ENCODE peak calls at places on chromosomes 1 and 21, in eight cellular contexts. One of them, this sample, is unnamed.

GRCh38 chr1:211722277-211723175 is 47.1 kb upstream of the NEK2 start:
- DNase-seq in progenitor cell of endocrine pancreas: no peak
- DNase-seq in CD8-positive, alpha-beta T cell: no peak
- DNase-seq in GM10248: no peak
- DNase-seq in brain microvascular endothelial cell: no peak
- DNase-seq in testis: no peak
- DNase-seq in suprapubic skin: no peak
- DNase-seq in Calu3: no peak
- DNase-seq in this sample: no peak

GRCh38 chr1:177118901-177119300 is 45.6 kb downstream of the ASTN1 start:
- DNase-seq in brain microvascular endothelial cell: no peak
- DNase-seq in testis: no peak
- DNase-seq in GM10248: no peak
- DNase-seq in suprapubic skin: no peak
- DNase-seq in CD8-positive, alpha-beta T cell: no peak
- DNase-seq in Calu3: no peak
- DNase-seq in progenitor cell of endocrine pancreas: no peak
- DNase-seq in this sample: no peak

GRCh38 chr21:42312626-42313104 is 2.5 kb downstream of the TFF3 start:
- DNase-seq in brain microvascular endothelial cell: no peak
- DNase-seq in GM10248: no peak
- DNase-seq in CD8-positive, alpha-beta T cell: no peak
- DNase-seq in testis: no peak
- DNase-seq in progenitor cell of endocrine pancreas: no peak
- DNase-seq in Calu3: no peak
- DNase-seq in suprapubic skin: no peak
- DNase-seq in this sample: no peak

GRCh38 chr1:185096531-185096930 is 51.2 kb downstream of the RNF2 start:
- DNase-seq in GM10248: no peak
- DNase-seq in Calu3: no peak
- DNase-seq in brain microvascular endothelial cell: no peak
- DNase-seq in suprapubic skin: no peak
- DNase-seq in progenitor cell of endocrine pancreas: no peak
- DNase-seq in CD8-positive, alpha-beta T cell: no peak
- DNase-seq in testis: no peak
- DNase-seq in this sample: no peak

GRCh38 chr1:168945870-168946269 is 160.6 kb upstream of the ATP1B1 start:
- DNase-seq in testis: peak
- DNase-seq in CD8-positive, alpha-beta T cell: no peak
- DNase-seq in progenitor cell of endocrine pancreas: no peak
- DNase-seq in brain microvascular endothelial cell: peak
- DNase-seq in GM10248: no peak
- DNase-seq in suprapubic skin: no peak
- DNase-seq in Calu3: peak
- DNase-seq in this sample: no peak

GRCh38 chr1:198168180-198168579 is 11.4 kb downstream of the NEK7 start:
- DNase-seq in progenitor cell of endocrine pancreas: no peak
- DNase-seq in brain microvascular endothelial cell: peak
- DNase-seq in suprapubic skin: no peak
- DNase-seq in GM10248: no peak
- DNase-seq in CD8-positive, alpha-beta T cell: no peak
- DNase-seq in testis: no peak
- DNase-seq in Calu3: no peak
- DNase-seq in this sample: no peak

GRCh38 chr1:2108213-2108876 is 58.1 kb downstream of the PRKCZ start:
- DNase-seq in GM10248: no peak
- DNase-seq in Calu3: no peak
- DNase-seq in testis: no peak
- DNase-seq in brain microvascular endothelial cell: peak
- DNase-seq in suprapubic skin: no peak
- DNase-seq in CD8-positive, alpha-beta T cell: no peak
- DNase-seq in progenitor cell of endocrine pancreas: no peak
- DNase-seq in this sample: peak

GRCh38 chr1:243354511-243355153 is 98.8 kb downstream of the SDCCAG8 start:
- DNase-seq in testis: no peak
- DNase-seq in progenitor cell of endocrine pancreas: no peak
- DNase-seq in CD8-positive, alpha-beta T cell: no peak
- DNase-seq in suprapubic skin: no peak
- DNase-seq in brain microvascular endothelial cell: no peak
- DNase-seq in GM10248: peak
- DNase-seq in Calu3: no peak
- DNase-seq in this sample: no peak

GRCh38 chr21:31235671-31236450 is 108.2 kb downstream of the TIAM1 start:
- DNase-seq in testis: no peak
- DNase-seq in suprapubic skin: no peak
- DNase-seq in CD8-positive, alpha-beta T cell: no peak
- DNase-seq in progenitor cell of endocrine pancreas: no peak
- DNase-seq in brain microvascular endothelial cell: peak
- DNase-seq in Calu3: no peak
- DNase-seq in GM10248: no peak
- DNase-seq in this sample: no peak

GRCh38 chr1:1442069-1442770 is 6.7 kb downstream of the VWA1 start:
- DNase-seq in brain microvascular endothelial cell: no peak
- DNase-seq in testis: no peak
- DNase-seq in GM10248: no peak
- DNase-seq in progenitor cell of endocrine pancreas: no peak
- DNase-seq in CD8-positive, alpha-beta T cell: no peak
- DNase-seq in suprapubic skin: no peak
- DNase-seq in Calu3: no peak
- DNase-seq in this sample: no peak

GRCh38 chr1:226305184-226305583 is 3.8 kb downstream of the LIN9 start:
- DNase-seq in progenitor cell of endocrine pancreas: no peak
- DNase-seq in CD8-positive, alpha-beta T cell: no peak
- DNase-seq in testis: no peak
- DNase-seq in GM10248: no peak
- DNase-seq in brain microvascular endothelial cell: no peak
- DNase-seq in suprapubic skin: no peak
- DNase-seq in Calu3: no peak
- DNase-seq in this sample: no peak

GRCh38 chr1:228488107-228488817 is 1.1 kb downstream of the RNF187 start:
- DNase-seq in GM10248: peak
- DNase-seq in Calu3: no peak
- DNase-seq in CD8-positive, alpha-beta T cell: no peak
- DNase-seq in progenitor cell of endocrine pancreas: no peak
- DNase-seq in brain microvascular endothelial cell: no peak
- DNase-seq in testis: no peak
- DNase-seq in suprapubic skin: no peak
- DNase-seq in this sample: no peak

GRCh38 chr1:183191833-183192232 is 5.8 kb downstream of the LAMC2 start:
- DNase-seq in GM10248: no peak
- DNase-seq in brain microvascular endothelial cell: peak
- DNase-seq in CD8-positive, alpha-beta T cell: no peak
- DNase-seq in Calu3: no peak
- DNase-seq in progenitor cell of endocrine pancreas: no peak
- DNase-seq in testis: no peak
- DNase-seq in suprapubic skin: no peak
- DNase-seq in this sample: no peak

GRCh38 chr1:169100208-169100882 is 6.1 kb upstream of the ATP1B1 start:
- DNase-seq in CD8-positive, alpha-beta T cell: no peak
- DNase-seq in testis: no peak
- DNase-seq in suprapubic skin: no peak
- DNase-seq in brain microvascular endothelial cell: no peak
- DNase-seq in progenitor cell of endocrine pancreas: no peak
- DNase-seq in Calu3: no peak
- DNase-seq in GM10248: no peak
- DNase-seq in this sample: no peak

GRCh38 chr1:145872421-145872891 is 13.2 kb downstream of the ANKRD35 start:
- DNase-seq in progenitor cell of endocrine pancreas: no peak
- DNase-seq in suprapubic skin: peak
- DNase-seq in brain microvascular endothelial cell: no peak
- DNase-seq in GM10248: no peak
- DNase-seq in CD8-positive, alpha-beta T cell: no peak
- DNase-seq in testis: peak
- DNase-seq in Calu3: no peak
- DNase-seq in this sample: no peak

GRCh38 chr21:42199488-42200463 is 19.2 kb upstream of the ABCG1 start:
- DNase-seq in suprapubic skin: no peak
- DNase-seq in testis: peak
- DNase-seq in Calu3: no peak
- DNase-seq in progenitor cell of endocrine pancreas: no peak
- DNase-seq in CD8-positive, alpha-beta T cell: peak
- DNase-seq in brain microvascular endothelial cell: peak
- DNase-seq in GM10248: no peak
- DNase-seq in this sample: no peak

GRCh38 chr1:41416552-41417334 is 55.5 kb downstream of the FOXO6 start:
- DNase-seq in progenitor cell of endocrine pancreas: peak
- DNase-seq in GM10248: peak
- DNase-seq in CD8-positive, alpha-beta T cell: peak
- DNase-seq in brain microvascular endothelial cell: peak
- DNase-seq in suprapubic skin: no peak
- DNase-seq in Calu3: peak
- DNase-seq in testis: peak
- DNase-seq in this sample: peak

GRCh38 chr1:73943270-73943669 is 254.7 kb downstream of the LRRIQ3 start:
- DNase-seq in progenitor cell of endocrine pancreas: no peak
- DNase-seq in suprapubic skin: no peak
- DNase-seq in CD8-positive, alpha-beta T cell: no peak
- DNase-seq in testis: no peak
- DNase-seq in Calu3: no peak
- DNase-seq in GM10248: no peak
- DNase-seq in brain microvascular endothelial cell: no peak
- DNase-seq in this sample: no peak

GRCh38 chr1:3614755-3615742 is 3.7 kb upstream of the MEGF6 start:
- DNase-seq in suprapubic skin: no peak
- DNase-seq in testis: peak
- DNase-seq in Calu3: peak
- DNase-seq in GM10248: no peak
- DNase-seq in CD8-positive, alpha-beta T cell: peak
- DNase-seq in progenitor cell of endocrine pancreas: no peak
- DNase-seq in brain microvascular endothelial cell: no peak
- DNase-seq in this sample: peak

GRCh38 chr1:203795382-203796222 is at the start of the genes ZBED6 and ZC3H11A:
- DNase-seq in suprapubic skin: peak
- DNase-seq in Calu3: peak
- DNase-seq in brain microvascular endothelial cell: peak
- DNase-seq in testis: peak
- DNase-seq in progenitor cell of endocrine pancreas: peak
- DNase-seq in GM10248: peak
- DNase-seq in CD8-positive, alpha-beta T cell: peak
- DNase-seq in this sample: peak

GRCh38 chr1:35115459-35116383 is 36.5 kb downstream of the ZMYM1 start:
- DNase-seq in CD8-positive, alpha-beta T cell: no peak
- DNase-seq in progenitor cell of endocrine pancreas: no peak
- DNase-seq in testis: no peak
- DNase-seq in Calu3: no peak
- DNase-seq in suprapubic skin: no peak
- DNase-seq in brain microvascular endothelial cell: peak
- DNase-seq in GM10248: no peak
- DNase-seq in this sample: no peak

GRCh38 chr1:181898773-181899172 is 162.7 kb downstream of the ZNF648 start:
- DNase-seq in testis: no peak
- DNase-seq in CD8-positive, alpha-beta T cell: no peak
- DNase-seq in GM10248: no peak
- DNase-seq in progenitor cell of endocrine pancreas: no peak
- DNase-seq in brain microvascular endothelial cell: no peak
- DNase-seq in suprapubic skin: no peak
- DNase-seq in Calu3: no peak
- DNase-seq in this sample: no peak

GRCh38 chr1:100584761-100585745 is 47.1 kb downstream of the GPR88 start:
- DNase-seq in GM10248: no peak
- DNase-seq in progenitor cell of endocrine pancreas: no peak
- DNase-seq in testis: peak
- DNase-seq in CD8-positive, alpha-beta T cell: no peak
- DNase-seq in suprapubic skin: no peak
- DNase-seq in Calu3: peak
- DNase-seq in brain microvascular endothelial cell: no peak
- DNase-seq in this sample: no peak

GRCh38 chr1:172600615-172601014 is 58.3 kb upstream of the FASLG start:
- DNase-seq in GM10248: no peak
- DNase-seq in CD8-positive, alpha-beta T cell: no peak
- DNase-seq in progenitor cell of endocrine pancreas: no peak
- DNase-seq in brain microvascular endothelial cell: no peak
- DNase-seq in suprapubic skin: no peak
- DNase-seq in Calu3: no peak
- DNase-seq in testis: no peak
- DNase-seq in this sample: no peak

GRCh38 chr1:158022554-158023278 is 29.3 kb downstream of the KIRREL1 start:
- DNase-seq in brain microvascular endothelial cell: no peak
- DNase-seq in progenitor cell of endocrine pancreas: no peak
- DNase-seq in Calu3: no peak
- DNase-seq in CD8-positive, alpha-beta T cell: no peak
- DNase-seq in GM10248: no peak
- DNase-seq in testis: no peak
- DNase-seq in suprapubic skin: no peak
- DNase-seq in this sample: no peak

GRCh38 chr1:38152351-38153082 is 105.9 kb upstream of the POU3F1 start:
- DNase-seq in suprapubic skin: no peak
- DNase-seq in GM10248: no peak
- DNase-seq in testis: no peak
- DNase-seq in brain microvascular endothelial cell: no peak
- DNase-seq in progenitor cell of endocrine pancreas: no peak
- DNase-seq in CD8-positive, alpha-beta T cell: no peak
- DNase-seq in Calu3: no peak
- DNase-seq in this sample: no peak
- TF ChIP-seq CTCF in suprapubic skin: no peak
- TF ChIP-seq CTCF in GM10248: no peak
- TF ChIP-seq CTCF in testis: no peak
- TF ChIP-seq CTCF in brain microvascular endothelial cell: no peak
- TF ChIP-seq CTCF in progenitor cell of endocrine pancreas: peak
- TF ChIP-seq CTCF in CD8-positive, alpha-beta T cell: no peak
- TF ChIP-seq CTCF in Calu3: no peak
- TF ChIP-seq CTCF in this sample: peak

GRCh38 chr1:87501738-87502137 is 173.1 kb downstream of the LMO4 start:
- DNase-seq in suprapubic skin: no peak
- DNase-seq in progenitor cell of endocrine pancreas: no peak
- DNase-seq in GM10248: no peak
- DNase-seq in testis: no peak
- DNase-seq in brain microvascular endothelial cell: no peak
- DNase-seq in CD8-positive, alpha-beta T cell: no peak
- DNase-seq in Calu3: no peak
- DNase-seq in this sample: no peak
- TF ChIP-seq CTCF in suprapubic skin: no peak
- TF ChIP-seq CTCF in progenitor cell of endocrine pancreas: no peak
- TF ChIP-seq CTCF in GM10248: no peak
- TF ChIP-seq CTCF in testis: peak
- TF ChIP-seq CTCF in brain microvascular endothelial cell: peak
- TF ChIP-seq CTCF in CD8-positive, alpha-beta T cell: no peak
- TF ChIP-seq CTCF in Calu3: no peak
- TF ChIP-seq CTCF in this sample: peak

DNA sequence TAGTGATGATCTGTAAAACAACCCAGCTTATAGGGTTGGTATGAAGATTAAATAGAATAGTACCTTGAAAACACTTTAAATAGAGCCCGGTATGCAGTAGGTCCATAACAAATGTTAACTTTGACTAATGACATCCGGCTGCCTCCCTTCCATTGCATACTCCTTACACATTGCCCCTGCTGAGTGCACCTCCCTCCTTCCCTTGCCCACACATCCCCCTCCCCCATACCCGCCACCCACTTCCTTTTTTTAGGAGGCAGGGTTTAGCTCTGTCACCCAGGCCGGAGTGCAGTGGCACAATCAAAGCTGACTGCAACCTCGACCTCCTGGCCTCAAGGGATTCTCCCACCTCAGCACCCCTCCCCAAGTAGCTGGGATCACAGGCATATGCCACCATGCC is 24.4 kb upstream of the ZC3H12A start:
- DNase-seq in GM10248: no peak
- DNase-seq in progenitor cell of endocrine pancreas: no peak
- DNase-seq in Calu3: no peak
- DNase-seq in suprapubic skin: no peak
- DNase-seq in CD8-positive, alpha-beta T cell: no peak
- DNase-seq in testis: no peak
- DNase-seq in brain microvascular endothelial cell: no peak
- DNase-seq in this sample: no peak
- TF ChIP-seq CTCF in GM10248: no peak
- TF ChIP-seq CTCF in progenitor cell of endocrine pancreas: no peak
- TF ChIP-seq CTCF in Calu3: no peak
- TF ChIP-seq CTCF in suprapubic skin: no peak
- TF ChIP-seq CTCF in CD8-positive, alpha-beta T cell: no peak
- TF ChIP-seq CTCF in testis: no peak
- TF ChIP-seq CTCF in brain microvascular endothelial cell: no peak
- TF ChIP-seq CTCF in this sample: no peak

GRCh38 chr1:17662296-17662695 is 92.8 kb upstream of the ACTL8 start:
- DNase-seq in progenitor cell of endocrine pancreas: no peak
- DNase-seq in suprapubic skin: no peak
- DNase-seq in brain microvascular endothelial cell: no peak
- DNase-seq in CD8-positive, alpha-beta T cell: no peak
- DNase-seq in testis: no peak
- DNase-seq in Calu3: no peak
- DNase-seq in GM10248: no peak
- DNase-seq in this sample: no peak
- TF ChIP-seq CTCF in progenitor cell of endocrine pancreas: no peak
- TF ChIP-seq CTCF in suprapubic skin: no peak
- TF ChIP-seq CTCF in brain microvascular endothelial cell: no peak
- TF ChIP-seq CTCF in CD8-positive, alpha-beta T cell: no peak
- TF ChIP-seq CTCF in testis: no peak
- TF ChIP-seq CTCF in Calu3: no peak
- TF ChIP-seq CTCF in GM10248: no peak
- TF ChIP-seq CTCF in this sample: no peak

This sample was measured in neural crest cell.